ENCODE peak calls at places on chromosomes 3 and 15, in eight cellular contexts. Z is left cardiac atrium; U is NCI-H2081; X is activated T-cell treated with anti-CD3 and anti-CD28 coated beads, Interleukin-2, amount 50 U/mL, for 48 hours; P is GM23248; E is OCI-LY7; H is AG09319; D is ELR. B is an unnamed sample.

GRCh38 chr15:32041294-32041693 is 11.0 kb downstream of the CHRNA7 start:
- DNase-seq in Z (no peak), E (no peak), D (no peak), X (no peak), H (no peak), U (no peak), P (no peak), B (no peak)

GRCh38 chr15:63583027-63583426 is 14.2 kb upstream of the FBXL22 start:
- DNase-seq in U (no peak), H (peak), X (no peak), D (peak), E (no peak), P (peak), Z (no peak), B (peak)

GRCh38 chr15:89090791-89091666 is 2.8 kb downstream of the ABHD2 start:
- DNase-seq in X (peak), U (peak), Z (peak), P (peak), H (peak), E (peak), D (peak), B (peak)

GRCh38 chr3:172125963-172126403 is 86.6 kb downstream of the FNDC3B start:
- DNase-seq in U (no peak), P (peak), E (no peak), Z (peak), D (peak), X (no peak), H (peak), B (no peak)

GRCh38 chr3:64408770-64409169 is 183.5 kb upstream of the PRICKLE2 start:
- DNase-seq in U (no peak), P (peak), Z (no peak), X (no peak), H (no peak), E (no peak), D (peak), B (no peak)

GRCh38 chr15:33119263-33119662 is 75.3 kb downstream of the FMN1 start:
- DNase-seq in Z (no peak), P (no peak), X (no peak), U (no peak), E (no peak), H (no peak), D (no peak), B (no peak)

GRCh38 chr15:99511865-99512632 is 53.7 kb upstream of the MEF2A start:
- DNase-seq in P (peak), E (peak), U (no peak), Z (peak), D (no peak), H (no peak), X (no peak), B (no peak)

GRCh38 chr15:63339006-63339766 is 42.5 kb downstream of the CA12 start:
- DNase-seq in X (no peak), H (no peak), Z (no peak), E (no peak), U (no peak), D (no peak), P (peak), B (no peak)

GRCh38 chr15:49155834-49156627 is 632 bp upstream of the COPS2 start:
- DNase-seq in X (no peak), D (peak), P (peak), Z (peak), H (no peak), E (peak), U (no peak), B (no peak)

GRCh38 chr15:101242160-101242998 is 9.5 kb downstream of the CHSY1 start:
- DNase-seq in P (peak), E (peak), D (peak), U (no peak), H (no peak), Z (no peak), X (peak), B (no peak)

GRCh38 chr3:114290911-114291901 is 2.6 kb upstream of the TIGIT start:
- DNase-seq in U (peak), D (peak), P (peak), H (peak), Z (peak), E (peak), X (peak), B (no peak)

GRCh38 chr3:191235331-191236314 is 36.6 kb downstream of the OSTN start:
- DNase-seq in P (peak), X (no peak), D (peak), Z (no peak), H (no peak), U (no peak), E (no peak), B (no peak)

GRCh38 chr15:73978896-73979295 is 13.2 kb downstream of the STOML1 start:
- DNase-seq in U (no peak), D (no peak), H (no peak), E (no peak), X (no peak), P (no peak), Z (no peak), B (no peak)

GRCh38 chr15:80210612-80211554 is 41.1 kb downstream of the CTXND1 start:
- DNase-seq in P (no peak), E (peak), Z (no peak), X (no peak), H (no peak), D (no peak), U (no peak), B (no peak)

GRCh38 chr15:25784876-25785642 is 78.1 kb downstream of the ATP10A start:
- DNase-seq in E (no peak), X (no peak), U (no peak), P (peak), D (peak), Z (no peak), H (no peak), B (no peak)

GRCh38 chr15:64354683-64355558 is 1.1 kb downstream of the CSNK1G1 start:
- DNase-seq in H (no peak), E (no peak), P (peak), U (no peak), D (no peak), X (no peak), Z (no peak), B (no peak)

GRCh38 chr3:188712257-188712924 is 459.4 kb upstream of the TPRG1 start:
- DNase-seq in P (peak), E (no peak), X (no peak), Z (no peak), H (no peak), D (peak), U (no peak), B (no peak)

GRCh38 chr15:91970142-91970541 is 116.6 kb downstream of the SLCO3A1 start:
- DNase-seq in D (no peak), X (no peak), U (no peak), Z (peak), H (peak), E (peak), P (peak), B (no peak)

GRCh38 chr3:154310840-154311239 is 13.4 kb downstream of the DHX36 start:
- DNase-seq in Z (no peak), U (no peak), X (no peak), H (no peak), P (peak), D (peak), E (no peak), B (peak)

GRCh38 chr3:1613962-1614361 is 484.7 kb upstream of the CNTN4 start:
- DNase-seq in U (no peak), Z (no peak), H (no peak), X (no peak), D (no peak), P (no peak), E (no peak), B (no peak)

GRCh38 chr3:13869944-13870343 is 9.9 kb downstream of the WNT7A start:
- DNase-seq in D (no peak), U (no peak), X (no peak), H (no peak), Z (no peak), P (no peak), E (no peak), B (no peak)

GRCh38 chr15:68337826-68338225 is 60.3 kb downstream of the FEM1B start:
- DNase-seq in P (peak), E (no peak), Z (no peak), U (no peak), H (no peak), D (peak), X (no peak), B (no peak)

GRCh38 chr3:88291516-88291915 is 141.8 kb downstream of the C3orf38 start:
- DNase-seq in Z (no peak), H (no peak), X (no peak), D (no peak), E (no peak), U (no peak), P (no peak), B (no peak)

GRCh38 chr15:70234256-70234965 is 136.7 kb upstream of the TLE3 start:
- DNase-seq in P (peak), Z (no peak), E (no peak), U (no peak), X (no peak), D (peak), H (peak), B (no peak)

GRCh38 chr3:23396746-23397145 is 193.6 kb downstream of the UBE2E2 start:
- DNase-seq in H (no peak), Z (no peak), X (no peak), P (no peak), E (no peak), D (no peak), U (no peak), B (no peak)